ENCODE peak calls at places on chromosomes 16 and 17, in four cellular contexts. Y, A, L and N are unnamed samples.

GRCh38 chr17:6365187-6365943 is 69.6 kb downstream of the AIPL1 start:
- DNase-seq in Y (no peak), L (no peak), A (no peak), N (peak; percentile 19)

GRCh38 chr16:59684911-59685310 is 950.8 kb upstream of the GOT2 start:
- DNase-seq in Y (no peak), L (no peak), A (no peak), N (no peak)

GRCh38 chr16:85286066-85286712 is 173.9 kb upstream of the CIBAR2 start:
- DNase-seq in L (no peak), A (peak; percentile 69), Y (no peak), N (no peak)

GRCh38 chr17:1203967-1204291 is 24.1 kb upstream of the ABR start:
- DNase-seq in A (no peak), L (no peak), Y (no peak), N (no peak)

GRCh38 chr17:30920282-30920681 is 1.5 kb upstream of the ADAP2 start:
- DNase-seq in A (peak; percentile 45), Y (no peak), L (peak; percentile 27), N (no peak)

GRCh38 chr17:72126575-72127486 is 6.0 kb downstream of the SOX9 start:
- DNase-seq in L (peak; percentile 95), Y (no peak), A (peak; percentile 68), N (no peak)

GRCh38 chr16:6153901-6154300 is 1056.3 kb upstream of the EEF2KMT start:
- DNase-seq in L (no peak), A (no peak), Y (no peak), N (no peak)

GRCh38 chr16:49560018-49560830 is 186.6 kb downstream of the C16orf78 start:
- DNase-seq in Y (no peak), A (no peak), L (no peak), N (no peak)

GRCh38 chr17:18958611-18959010 is 6.6 kb downstream of the SLC5A10 start:
- DNase-seq in A (no peak), L (no peak), Y (no peak), N (no peak)

GRCh38 chr16:58615280-58615679 is 14.3 kb downstream of the CNOT1 start:
- DNase-seq in Y (no peak), L (no peak), A (no peak), N (no peak)

GRCh38 chr16:57685633-57686032 is 9.0 kb upstream of the DRC7 start:
- DNase-seq in L (no peak), A (no peak), Y (no peak), N (no peak)

GRCh38 chr17:32269377-32269776 is 3.7 kb downstream of the RHBDL3 start:
- DNase-seq in Y (no peak), L (no peak), A (no peak), N (no peak)

GRCh38 chr17:76793775-76794174 is 55.9 kb downstream of the MFSD11 start:
- DNase-seq in L (peak; percentile 53), A (peak; percentile 61), Y (no peak), N (no peak)

GRCh38 chr17:64092952-64093451 is 36.9 kb downstream of the ERN1 start:
- DNase-seq in Y (no peak), L (peak; percentile 17), A (no peak), N (no peak)

GRCh38 chr16:77374384-77374783 is 60.5 kb downstream of the ADAMTS18 start:
- DNase-seq in Y (no peak), L (no peak), A (no peak), N (no peak)

GRCh38 chr16:74563828-74564263 is 43.1 kb downstream of the GLG1 start:
- DNase-seq in L (no peak), A (no peak), Y (no peak), N (no peak)

GRCh38 chr16:55249936-55250335 is 74.1 kb upstream of the IRX6 start:
- DNase-seq in L (no peak), A (no peak), Y (no peak), N (no peak)

GRCh38 chr17:57699751-57700186 is 45.3 kb downstream of the CCDC182 start:
- DNase-seq in A (peak; percentile 82), Y (no peak), L (no peak), N (no peak)

GRCh38 chr16:67939507-67940435 is 3.1 kb upstream of the PSMB10 start:
- DNase-seq in A (no peak), L (no peak), Y (no peak), N (no peak)

GRCh38 chr17:47719411-47720152 is 13.5 kb upstream of the TBX21 start:
- DNase-seq in L (no peak), Y (no peak), A (no peak), N (no peak)

GRCh38 chr17:49850772-49851386 is 3.0 kb upstream of the TAC4 start:
- DNase-seq in L (no peak), Y (no peak), A (peak; percentile 86), N (peak; percentile 60)

GRCh38 chr17:20779521-20779920 is 200.0 kb downstream of the CDRT15L2 start:
- DNase-seq in Y (no peak), L (no peak), A (no peak), N (no peak)

GRCh38 chr16:55830658-55831294 is 2.1 kb downstream of the CES1 start:
- DNase-seq in Y (no peak), A (no peak), L (no peak), N (no peak)

GRCh38 chr16:49396206-49396720 is 22.7 kb downstream of the C16orf78 start:
- DNase-seq in Y (no peak), A (no peak), L (no peak), N (peak; percentile 20)

GRCh38 chr17:79608729-79609039 is 2.2 kb downstream of the RBFOX3 start:
- DNase-seq in Y (no peak), A (no peak), L (no peak), N (no peak)

GRCh38 chr17:55171634-55172328 is 93.0 kb upstream of the HLF start:
- DNase-seq in L (no peak), Y (no peak), A (no peak), N (no peak)

DNA sequence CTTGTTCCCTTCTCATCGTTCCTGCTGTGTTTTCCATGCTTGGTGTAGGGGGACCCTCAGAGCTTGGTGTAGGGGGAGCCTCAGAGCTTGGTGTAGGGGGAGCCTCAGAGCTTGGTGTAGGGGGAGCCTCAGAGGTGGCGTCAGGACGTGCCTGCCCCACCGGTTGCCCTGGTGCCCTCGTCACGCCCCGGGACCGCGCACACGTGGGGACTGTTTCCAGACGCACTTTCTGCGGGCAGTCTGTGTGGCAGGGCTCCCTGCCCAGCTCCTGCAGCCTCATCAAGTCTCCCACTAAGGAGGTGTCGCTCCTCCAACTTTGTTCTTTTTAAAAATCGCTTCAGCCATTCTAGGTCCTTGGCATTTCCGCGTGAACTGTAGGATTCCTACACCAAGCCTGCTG is 51.9 kb downstream of the WDR45B start:
- DNase-seq in A (peak; percentile 30), L (no peak), Y (no peak), N (no peak)
- TF ChIP-seq TCF12 in A (no peak), L (no peak), Y (no peak), N (no peak)

GRCh38 chr17:40560592-40561293 is 4.5 kb downstream of the CCR7 start:
- DNase-seq in L (no peak), Y (peak; percentile 96), A (no peak), N (no peak)

GRCh38 chr17:40561294-40561870 is 3.9 kb downstream of the CCR7 start:
- DNase-seq in A (no peak), L (no peak), Y (peak; percentile 84), N (no peak)

GRCh38 chr17:40563371-40564052 is 1.8 kb downstream of the CCR7 start:
- DNase-seq in Y (no peak), L (no peak), A (no peak), N (no peak)

GRCh38 chr17:40562841-40563370 is 2.4 kb downstream of the CCR7 start:
- DNase-seq in L (no peak), Y (no peak), A (no peak), N (no peak)

DNA sequence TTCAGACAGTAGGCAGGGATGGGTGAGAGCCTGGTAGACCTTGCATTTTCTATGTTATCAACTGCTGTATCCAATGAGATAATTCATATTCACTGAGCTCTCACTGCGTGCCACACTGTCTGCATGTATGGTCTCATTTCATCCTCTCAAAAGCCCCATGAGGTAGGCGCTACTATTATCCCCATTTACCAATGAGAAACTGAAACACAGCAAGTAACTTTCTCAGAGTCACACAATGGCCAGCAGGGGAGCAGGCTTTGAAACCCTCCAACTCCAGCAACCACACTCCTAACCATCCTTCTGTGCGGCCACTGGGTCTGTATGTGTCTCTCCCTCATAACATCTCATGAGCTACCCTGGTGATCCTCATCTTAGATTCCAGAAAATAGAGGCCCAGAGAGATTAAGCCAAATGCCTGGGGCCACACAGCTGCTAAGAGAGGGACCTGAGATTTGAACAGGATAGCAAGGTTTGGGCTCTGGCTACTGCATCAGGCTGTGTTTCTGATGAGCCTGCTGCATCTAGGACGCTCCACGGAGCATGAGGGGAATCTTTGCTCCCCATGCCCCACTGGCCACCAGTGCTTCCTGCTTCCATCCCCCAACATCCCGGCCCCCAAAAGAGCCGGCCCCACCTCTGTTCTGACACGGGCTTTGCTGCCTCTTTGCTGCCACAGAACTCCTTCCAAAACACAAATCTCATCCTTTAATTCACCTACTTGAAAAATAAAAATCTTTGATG is 3.2 kb downstream of the CCR7 start:
- DNase-seq in Y (peak; percentile 78), L (no peak), A (no peak), N (no peak)
- TF ChIP-seq TCF12 in Y (no peak), L (no peak), A (no peak), N (no peak)

DNA sequence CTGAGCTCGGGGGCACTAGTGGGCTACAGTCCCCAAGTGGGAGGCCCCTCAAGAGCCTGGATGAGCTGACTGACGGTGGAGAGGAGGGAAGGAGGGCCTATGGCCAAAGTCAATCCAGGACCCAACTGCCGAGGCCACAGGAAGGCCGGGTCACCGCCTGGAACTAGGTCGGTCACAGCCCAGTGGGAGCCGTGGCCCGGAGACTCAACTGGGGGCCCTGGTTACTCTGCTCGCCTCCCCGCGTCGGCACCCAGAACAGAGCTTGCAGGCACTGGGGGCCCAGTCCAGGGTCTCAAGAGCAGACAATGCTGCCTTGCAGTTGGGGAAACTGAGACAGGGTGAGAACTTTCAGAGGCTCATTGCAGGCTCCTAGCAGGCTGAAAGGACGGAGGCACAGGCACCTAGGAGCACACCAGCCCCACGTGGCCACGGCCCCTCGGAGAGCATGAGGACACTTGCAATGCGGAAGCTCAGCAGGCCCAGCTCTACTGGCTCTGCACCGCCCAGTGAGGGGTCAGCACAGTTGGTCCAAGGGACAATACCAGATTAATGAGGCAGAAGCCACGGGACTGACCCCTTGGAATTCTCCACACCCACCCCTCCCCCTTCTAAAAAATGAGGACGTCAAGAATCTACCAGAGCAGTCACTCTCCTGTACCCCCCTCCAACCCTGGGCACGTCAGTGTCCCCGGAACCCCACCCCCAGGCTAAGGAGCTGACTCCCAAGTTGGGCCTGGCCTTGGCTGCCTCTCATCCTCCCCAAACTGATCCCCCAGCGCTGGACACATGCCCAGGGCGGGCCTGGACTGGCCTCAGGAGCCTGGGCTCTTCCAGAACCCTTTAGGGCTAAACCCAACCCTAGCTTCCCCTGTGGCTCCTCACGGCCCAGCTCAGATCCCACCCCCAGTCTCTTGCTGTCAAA is 2.2 kb downstream of the HS3ST6 start:
- DNase-seq in A (no peak), L (no peak), Y (no peak), N (no peak)
- TF ChIP-seq TCF12 in A (no peak), L (no peak), Y (no peak), N (no peak)

GRCh38 chr16:89602952-89603590 is 10.4 kb upstream of the DPEP1 start:
- DNase-seq in Y (no peak), A (no peak), L (no peak), N (no peak)

GRCh38 chr16:89601906-89602272 is 11.6 kb upstream of the DPEP1 start:
- DNase-seq in A (no peak), Y (no peak), L (no peak), N (no peak)

GRCh38 chr16:89600427-89600826 is 13.0 kb upstream of the DPEP1 start:
- DNase-seq in L (no peak), A (no peak), Y (no peak), N (no peak)

GRCh38 chr16:89600956-89601355 is 12.5 kb upstream of the DPEP1 start:
- DNase-seq in A (no peak), L (no peak), Y (no peak), N (no peak)

GRCh38 chr16:89602273-89602951 is 11.0 kb upstream of the DPEP1 start:
- DNase-seq in Y (no peak), L (no peak), A (peak; percentile 72), N (peak; percentile 74)
- TF ChIP-seq TCF12 in Y (no peak), L (no peak), A (peak; percentile 47), N (no peak)